ENCODE peak calls at places on chromosomes 3 and 15, in eight cellular contexts. U, C, F, O, Z, L, E and N are unnamed samples.
A peak's percentile ranks its signal among the peaks of the same experiment; 100 is the strongest.

GRCh38 chr3:113783463-113783862 is 36.6 kb downstream of the ATP6V1A start:
- DNase-seq in Z (peak; percentile 97), U (no peak), O (no peak), F (no peak), E (no peak), L (no peak), C (no peak), N (no peak)

GRCh38 chr3:70358978-70359580 is 46.6 kb upstream of the MDFIC2 start:
- DNase-seq in Z (peak; percentile 10), F (peak; percentile 22), C (no peak), U (no peak), E (peak; percentile 15), L (no peak), O (peak; percentile 45), N (no peak)

GRCh38 chr3:42745291-42745745 is 27.7 kb downstream of the CCDC13 start:
- DNase-seq in F (no peak), E (no peak), L (no peak), U (no peak), C (no peak), Z (peak; percentile 44), O (peak; percentile 21), N (no peak)

GRCh38 chr3:39021029-39021428 is 30.7 kb downstream of the SCN11A start:
- DNase-seq in Z (no peak), U (no peak), F (no peak), C (no peak), O (no peak), E (no peak), L (no peak), N (no peak)

GRCh38 chr15:51970132-51970817 is 1.3 kb downstream of the LEO1 start:
- DNase-seq in C (no peak), Z (no peak), U (no peak), L (no peak), F (peak; percentile 21), O (no peak), E (no peak), N (no peak)

GRCh38 chr3:5330152-5330810 is 142.8 kb downstream of the EDEM1 start:
- DNase-seq in E (no peak), O (no peak), C (no peak), U (no peak), F (no peak), Z (no peak), L (no peak), N (no peak)

GRCh38 chr3:193039058-193039457 is 121.4 kb upstream of the MB21D2 start:
- DNase-seq in F (no peak), L (no peak), O (no peak), Z (no peak), E (no peak), C (no peak), U (no peak), N (no peak)

GRCh38 chr15:58444658-58445332 is 13.0 kb downstream of the LIPC start:
- DNase-seq in C (no peak), E (no peak), L (no peak), U (no peak), O (no peak), Z (no peak), F (no peak), N (no peak)

GRCh38 chr15:74725241-74725774 is at the start of gene CYP1A1:
- DNase-seq in U (no peak), Z (no peak), C (peak; percentile 10), E (no peak), L (peak; percentile 66), O (peak; percentile 85), F (peak; percentile 76), N (no peak)

GRCh38 chr3:44468572-44469520 is 8.6 kb downstream of the ZNF445 start:
- DNase-seq in F (no peak), Z (no peak), L (peak; percentile 63), E (no peak), O (peak; percentile 68), U (no peak), C (no peak), N (no peak)

GRCh38 chr15:69893086-69893485 is 204.6 kb downstream of the TLE3 start:
- DNase-seq in F (no peak), Z (no peak), L (no peak), C (no peak), U (no peak), O (no peak), E (no peak), N (no peak)